ENCODE peak calls at places on chromosome 19, in nine cellular contexts. X, P, S, B, R, C, K, G and F are unnamed samples.

GRCh38 chr19:23917856-23918255 is 3.2 kb downstream of the ZNF726 start:
- DNase-seq in P (no peak), S (peak; percentile 41), X (no peak), R (no peak), K (peak; percentile 22), B (no peak), G (no peak), C (no peak), F (no peak)

GRCh38 chr19:6063576-6063961 is 46.7 kb downstream of the RFX2 start:
- DNase-seq in X (no peak), R (peak; percentile 68), C (no peak), B (no peak), K (no peak), S (no peak), P (no peak), G (no peak), F (no peak)

GRCh38 chr19:19637186-19637522 is 6.3 kb downstream of the GMIP start:
- DNase-seq in R (no peak), X (no peak), B (no peak), C (no peak), P (no peak), K (no peak), S (no peak), G (no peak), F (no peak)

GRCh38 chr19:871446-872265 is 12.2 kb downstream of the CFD start:
- DNase-seq in R (no peak), X (peak; percentile 23), C (no peak), P (peak; percentile 56), S (no peak), B (no peak), G (no peak), K (peak; percentile 87), F (no peak)

GRCh38 chr19:37692956-37693660 is 26.5 kb downstream of the ZNF607 start:
- DNase-seq in R (no peak), C (no peak), P (peak; percentile 22), S (no peak), X (no peak), K (no peak), B (no peak), G (no peak), F (peak; percentile 51)

GRCh38 chr19:10699650-10700335 is 1.4 kb upstream of the QTRT1 start:
- DNase-seq in P (peak; percentile 72), R (no peak), S (peak; percentile 70), K (peak; percentile 74), C (no peak), B (peak; percentile 56), X (peak; percentile 66), G (no peak), F (peak; percentile 93)

GRCh38 chr19:45098521-45099464 is 5.8 kb downstream of the PPP1R37 start:
- DNase-seq in X (no peak), C (no peak), S (no peak), B (no peak), G (peak; percentile 45), R (no peak), P (peak; percentile 65), K (no peak), F (no peak)

GRCh38 chr19:41935781-41936415 is 7.6 kb upstream of the ERFL start:
- DNase-seq in X (no peak), R (no peak), S (no peak), P (no peak), K (no peak), B (no peak), G (no peak), C (no peak), F (no peak)

GRCh38 chr19:50204081-50204428 is 633 bp downstream of the MYH14 start:
- DNase-seq in X (no peak), K (no peak), G (no peak), S (no peak), R (no peak), C (no peak), P (no peak), B (no peak), F (no peak)
- H3K4me3 ChIP-seq in X (no peak overlapping the region), K (no peak overlapping the region), G (peak overlapping the region; percentile 75), S (peak overlapping the region; percentile 45), R (peak overlapping the region; percentile 81), C (peak overlapping the region; percentile 52), P (peak overlapping the region; percentile 46), B (no peak overlapping the region), F (no peak overlapping the region)

DNA sequence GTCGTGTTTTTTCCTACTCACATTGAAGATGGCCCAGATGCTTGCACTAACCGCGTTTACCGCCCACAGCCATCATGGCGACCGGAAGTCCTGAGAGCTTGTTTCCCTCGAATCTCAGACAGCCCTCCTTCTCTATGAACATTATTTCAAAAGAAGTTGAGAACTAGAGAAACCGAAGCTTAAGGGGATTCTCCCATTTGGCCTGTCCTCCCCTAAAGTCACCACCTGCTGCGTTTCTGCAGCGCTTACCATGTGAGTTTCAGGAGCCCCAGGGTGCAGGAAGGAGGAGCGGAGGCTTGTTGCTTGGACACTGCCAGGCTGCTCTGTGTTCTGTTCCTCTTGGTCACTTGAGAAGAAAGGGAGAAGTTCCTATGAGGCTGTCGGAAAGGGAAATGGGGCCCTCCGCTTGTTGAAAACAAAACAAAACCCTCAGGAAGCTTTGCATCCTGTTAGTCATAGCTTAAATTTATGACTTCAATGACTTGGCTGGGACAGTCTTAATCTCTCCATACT is 6.2 kb downstream of the CARD8 start:
- DNase-seq in R (no peak), K (no peak), P (peak; percentile 37), S (peak; percentile 58), G (peak; percentile 41), B (peak; percentile 62), C (peak; percentile 74), X (peak; percentile 76), F (peak; percentile 74)
- H3K27ac ChIP-seq in R (peak overlapping the region; percentile 62), K (no peak overlapping the region), P (no peak overlapping the region), S (no peak overlapping the region), G (peak overlapping the region; percentile 85), B (peak overlapping the region; percentile 89), C (no peak overlapping the region), X (peak overlapping the region; percentile 93), F (peak overlapping the region; percentile 76)

GRCh38 chr19:29528946-29529645 is 3.3 kb downstream of the VSTM2B start:
- DNase-seq in K (peak; percentile 34), P (no peak), S (no peak), R (no peak), G (no peak), B (no peak), X (no peak), C (peak; percentile 46), F (no peak)

GRCh38 chr19:29531458-29532025 is 5.7 kb downstream of the VSTM2B start:
- DNase-seq in R (no peak), P (no peak), G (no peak), K (no peak), S (no peak), C (peak; percentile 34), B (no peak), X (no peak), F (no peak)

GRCh38 chr19:29532097-29532496 is 6.3 kb downstream of the VSTM2B start:
- DNase-seq in K (peak; percentile 18), G (no peak), S (no peak), X (no peak), P (no peak), B (no peak), C (no peak), R (no peak), F (no peak)

GRCh38 chr19:29529646-29530548 is 4.1 kb downstream of the VSTM2B start:
- DNase-seq in X (no peak), B (no peak), P (no peak), S (no peak), G (no peak), K (peak; percentile 69), C (peak; percentile 48), R (no peak), F (no peak)

GRCh38 chr19:29530549-29531457 is 5.0 kb downstream of the VSTM2B start:
- DNase-seq in P (no peak), R (no peak), S (no peak), K (peak; percentile 25), C (peak; percentile 49), X (no peak), G (no peak), B (no peak), F (no peak)
- H3K4me3 ChIP-seq in P (peak overlapping the region; percentile 24), R (no peak overlapping the region), S (no peak overlapping the region), K (no peak overlapping the region), C (no peak overlapping the region), X (no peak overlapping the region), G (no peak overlapping the region), B (no peak overlapping the region), F (no peak overlapping the region)

GRCh38 chr19:29711584-29712132 is 3.4 kb downstream of the C19orf12 start:
- DNase-seq in C (no peak), K (no peak), B (no peak), G (no peak), S (no peak), P (no peak), R (no peak), X (no peak), F (no peak)
- H3K27ac ChIP-seq in C (no peak overlapping the region), K (no peak overlapping the region), B (peak overlapping the region; percentile 8), G (peak overlapping the region; percentile 3), S (no peak overlapping the region), P (no peak overlapping the region), R (no peak overlapping the region), X (peak overlapping the region; percentile 14), F (no peak overlapping the region)

DNA sequence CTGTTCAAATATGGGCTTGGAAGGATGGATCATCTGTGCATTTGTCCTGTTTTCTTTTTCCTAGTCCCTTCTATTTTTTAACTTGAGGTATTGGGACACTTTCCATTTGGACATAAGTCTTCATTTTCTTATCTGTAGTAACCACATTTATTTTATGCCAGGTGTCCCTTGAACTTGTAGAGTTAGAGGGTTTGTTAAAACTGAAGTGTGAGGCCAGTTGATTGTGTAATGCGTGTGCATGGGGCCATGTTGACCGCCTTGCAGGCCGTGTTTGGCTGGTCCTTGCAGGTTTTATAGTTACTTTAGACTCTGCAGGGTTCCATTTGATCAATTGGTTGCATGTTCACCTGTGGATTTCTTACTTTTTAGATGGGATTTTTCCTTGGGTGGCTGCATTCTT is 21.0 kb downstream of the SAE1 start:
- DNase-seq in B (no peak), K (no peak), R (no peak), P (no peak), S (no peak), G (no peak), X (no peak), C (no peak), F (no peak)
- H3K4me3 ChIP-seq in B (no peak overlapping the region), K (no peak overlapping the region), R (no peak overlapping the region), P (no peak overlapping the region), S (no peak overlapping the region), G (no peak overlapping the region), X (no peak overlapping the region), C (no peak overlapping the region), F (no peak overlapping the region)